ENCODE peak calls at places on chromosomes 6 and 20, in ten cellular contexts. L, B, C, F, R, U, E, T, K and S are unnamed samples.

GRCh38 chr6:139587469-139587868 is 213.0 kb upstream of the CITED2 start:
- DNase-seq in R (no peak), U (peak; percentile 59), T (no peak), F (no peak), E (no peak), L (no peak), K (no peak), B (no peak), C (peak; percentile 84), S (peak; percentile 56)

GRCh38 chr6:80143312-80143960 is 37.0 kb downstream of the BCKDHB start:
- DNase-seq in R (no peak), U (peak; percentile 26), F (peak; percentile 65), B (no peak), E (no peak), K (no peak), C (peak; percentile 87), T (no peak), L (no peak), S (peak; percentile 78)

GRCh38 chr20:54362283-54362682 is 113.1 kb upstream of the DOK5 start:
- DNase-seq in U (no peak), E (no peak), C (no peak), B (no peak), F (no peak), L (no peak), R (no peak), K (no peak), T (no peak), S (no peak)

GRCh38 chr20:2109425-2110210 is 8.0 kb downstream of the STK35 start:
- DNase-seq in F (peak; percentile 71), C (no peak), R (no peak), E (no peak), U (no peak), T (no peak), L (no peak), K (no peak), B (no peak), S (peak; percentile 22)

GRCh38 chr6:28351087-28351486 is 1.3 kb downstream of the ZKSCAN3 start:
- DNase-seq in K (no peak), F (peak; percentile 5), R (no peak), C (no peak), E (no peak), B (no peak), T (no peak), L (no peak), U (no peak), S (peak; percentile 13)

GRCh38 chr6:113184736-113185135 is 672.4 kb upstream of the MARCKS start:
- DNase-seq in B (no peak), T (no peak), L (no peak), F (no peak), R (no peak), E (no peak), U (no peak), K (no peak), C (no peak), S (peak; percentile 4)

GRCh38 chr6:169934699-169935347 is 183.4 kb downstream of the ERMARD start:
- DNase-seq in K (no peak), L (no peak), F (no peak), R (no peak), C (no peak), E (no peak), U (no peak), T (no peak), B (no peak), S (no peak)

GRCh38 chr20:1491891-1492642 is 847 bp upstream of the SIRPB2 start:
- DNase-seq in T (no peak), C (no peak), R (no peak), K (no peak), E (no peak), B (no peak), U (no peak), F (peak; percentile 45), L (no peak), S (no peak)

GRCh38 chr6:166618866-166619761 is 7.9 kb downstream of the RPS6KA2 start:
- DNase-seq in R (no peak), E (no peak), T (no peak), U (no peak), B (no peak), K (no peak), F (no peak), C (peak; percentile 95), L (no peak), S (no peak)

GRCh38 chr6:70846207-70846835 is 110.5 kb downstream of the B3GAT2 start:
- DNase-seq in B (no peak), L (no peak), K (no peak), T (no peak), E (no peak), U (no peak), F (no peak), C (no peak), R (no peak), S (peak; percentile 88)

GRCh38 chr6:11606287-11606686 is 68.7 kb downstream of the TMEM170B start:
- DNase-seq in U (no peak), T (no peak), F (no peak), K (no peak), L (no peak), B (no peak), E (no peak), C (no peak), R (no peak), S (peak; percentile 84)

GRCh38 chr20:38222923-38223742 is 37.4 kb downstream of the KIAA1755 start:
- DNase-seq in L (no peak), T (no peak), K (no peak), R (no peak), U (no peak), B (no peak), F (no peak), E (no peak), C (no peak), S (no peak)

GRCh38 chr6:31710490-31711219 is 4.0 kb downstream of the LY6G6F start:
- DNase-seq in U (no peak), C (no peak), R (no peak), F (no peak), L (peak; percentile 46), K (peak; percentile 47), T (no peak), E (no peak), B (no peak), S (peak; percentile 69)

GRCh38 chr6:140684776-140685550 is 1310.5 kb upstream of the CITED2 start:
- DNase-seq in U (no peak), B (no peak), T (no peak), C (no peak), L (no peak), F (no peak), R (no peak), K (no peak), E (no peak), S (peak; percentile 97)

GRCh38 chr6:82984720-82985119 is 80.9 kb downstream of the UBE3D start:
- DNase-seq in T (no peak), K (no peak), E (no peak), R (no peak), L (no peak), C (no peak), B (no peak), U (no peak), F (no peak), S (no peak)

GRCh38 chr6:90087103-90087833 is 193.0 kb downstream of the GJA10 start:
- DNase-seq in R (no peak), K (no peak), F (no peak), B (no peak), E (no peak), C (no peak), L (no peak), T (no peak), U (no peak), S (no peak)

GRCh38 chr20:62691485-62691884 is 17.2 kb upstream of the NTSR1 start:
- DNase-seq in C (no peak), B (no peak), K (no peak), T (no peak), R (no peak), E (no peak), L (no peak), F (no peak), U (no peak), S (no peak)

GRCh38 chr20:58139849-58140786 is 88.3 kb downstream of the ANKRD60 start:
- DNase-seq in T (no peak), K (no peak), L (no peak), B (no peak), F (no peak), E (no peak), U (no peak), R (no peak), C (no peak), S (no peak)

GRCh38 chr6:3359091-3359752 is 97.6 kb downstream of the SLC22A23 start:
- DNase-seq in T (no peak), E (no peak), K (no peak), L (no peak), R (no peak), U (no peak), F (no peak), C (no peak), B (no peak), S (peak; percentile 52)

GRCh38 chr6:9540534-9541126 is 874.2 kb downstream of the TFAP2A start:
- DNase-seq in B (no peak), K (peak; percentile 12), C (peak; percentile 47), T (peak; percentile 8), R (peak; percentile 37), L (peak; percentile 71), E (peak; percentile 6), U (peak; percentile 48), F (peak; percentile 56), S (peak; percentile 83)

GRCh38 chr20:59455392-59456341 is 148.7 kb upstream of the PHACTR3 start:
- DNase-seq in B (no peak), L (peak; percentile 40), T (no peak), E (no peak), U (peak; percentile 81), C (no peak), R (peak; percentile 69), K (no peak), F (peak; percentile 39), S (peak; percentile 65)

GRCh38 chr20:35318502-35319157 is 26.4 kb upstream of the FAM83C start:
- DNase-seq in K (no peak), E (no peak), C (peak; percentile 85), R (no peak), U (peak; percentile 77), B (no peak), L (no peak), F (no peak), T (no peak), S (peak; percentile 81)

GRCh38 chr6:112665815-112666214 is 318.7 kb downstream of the RFPL4B start:
- DNase-seq in F (no peak), B (no peak), R (no peak), K (no peak), L (no peak), T (no peak), E (no peak), C (peak; percentile 31), U (peak; percentile 17), S (no peak)

GRCh38 chr6:26161322-26161721 is 74.1 kb downstream of the HFE start:
- DNase-seq in F (no peak), T (no peak), K (no peak), U (no peak), E (no peak), L (no peak), C (no peak), R (no peak), B (no peak), S (no peak)

GRCh38 chr6:17884501-17885039 is 102.9 kb downstream of the KIF13A start:
- DNase-seq in T (no peak), B (no peak), L (peak; percentile 22), F (peak; percentile 77), U (no peak), R (no peak), K (no peak), C (no peak), E (no peak), S (no peak)

GRCh38 chr6:68834561-68834960 is 199.5 kb downstream of the ADGRB3 start:
- DNase-seq in L (no peak), E (no peak), F (no peak), B (no peak), C (peak; percentile 20), R (no peak), T (no peak), K (no peak), U (no peak), S (no peak)

GRCh38 chr6:45965787-45966186 is 49.9 kb downstream of the CLIC5 start:
- DNase-seq in U (peak; percentile 79), T (no peak), F (no peak), C (peak; percentile 48), L (no peak), K (no peak), B (no peak), E (no peak), R (no peak), S (no peak)

GRCh38 chr20:22617160-22617559 is 32.8 kb upstream of the FOXA2 start:
- DNase-seq in R (no peak), L (no peak), T (no peak), K (no peak), U (no peak), E (no peak), B (no peak), F (no peak), C (no peak), S (peak; percentile 17)